ENCODE peak calls at places on chromosome 5, in eight cellular contexts. One of them, this sample, is unnamed.

GRCh38 chr5:61667523-61668229 is 335.6 kb downstream of the ZSWIM6 start:
- DNase-seq in OCI-LY7: no peak
- DNase-seq in NB4: no peak
- DNase-seq in left ventricle myocardium inferior: no peak
- DNase-seq in astrocyte of the spinal cord: no peak
- DNase-seq in heart left ventricle: no peak
- DNase-seq in GM06990: no peak
- DNase-seq in fibroblast of pulmonary artery: peak; percentile 26
- DNase-seq in this sample: no peak

GRCh38 chr5:99445805-99446204 is 517.0 kb upstream of the CHD1 start:
- DNase-seq in OCI-LY7: no peak
- DNase-seq in NB4: no peak
- DNase-seq in left ventricle myocardium inferior: no peak
- DNase-seq in astrocyte of the spinal cord: no peak
- DNase-seq in heart left ventricle: no peak
- DNase-seq in GM06990: no peak
- DNase-seq in fibroblast of pulmonary artery: no peak
- DNase-seq in this sample: no peak

GRCh38 chr5:169728-170094 is 21.6 kb upstream of the LRRC14B start:
- DNase-seq in OCI-LY7: no peak
- DNase-seq in NB4: no peak
- DNase-seq in left ventricle myocardium inferior: no peak
- DNase-seq in astrocyte of the spinal cord: no peak
- DNase-seq in heart left ventricle: no peak
- DNase-seq in GM06990: no peak
- DNase-seq in fibroblast of pulmonary artery: no peak
- DNase-seq in this sample: no peak

GRCh38 chr5:135246923-135247795 is 151.9 kb downstream of the MACROH2A1 start:
- DNase-seq in OCI-LY7: no peak
- DNase-seq in NB4: peak; percentile 85
- DNase-seq in left ventricle myocardium inferior: no peak
- DNase-seq in astrocyte of the spinal cord: peak; percentile 93
- DNase-seq in heart left ventricle: no peak
- DNase-seq in GM06990: no peak
- DNase-seq in fibroblast of pulmonary artery: peak; percentile 89
- DNase-seq in this sample: peak; percentile 95

GRCh38 chr5:98585661-98586310 is 187.7 kb upstream of the RGMB start:
- DNase-seq in OCI-LY7: no peak
- DNase-seq in NB4: no peak
- DNase-seq in left ventricle myocardium inferior: no peak
- DNase-seq in astrocyte of the spinal cord: peak; percentile 30
- DNase-seq in heart left ventricle: no peak
- DNase-seq in GM06990: no peak
- DNase-seq in fibroblast of pulmonary artery: no peak
- DNase-seq in this sample: no peak

GRCh38 chr5:134521831-134522230 is 3.6 kb upstream of the JADE2 start:
- DNase-seq in OCI-LY7: no peak
- DNase-seq in NB4: peak; percentile 81
- DNase-seq in left ventricle myocardium inferior: no peak
- DNase-seq in astrocyte of the spinal cord: no peak
- DNase-seq in heart left ventricle: no peak
- DNase-seq in GM06990: no peak
- DNase-seq in fibroblast of pulmonary artery: no peak
- DNase-seq in this sample: no peak

GRCh38 chr5:127029513-127030258 is 672 bp downstream of the MARCHF3 start:
- DNase-seq in OCI-LY7: peak; percentile 71
- DNase-seq in NB4: peak; percentile 73
- DNase-seq in left ventricle myocardium inferior: peak; percentile 35
- DNase-seq in astrocyte of the spinal cord: peak; percentile 73
- DNase-seq in heart left ventricle: peak; percentile 45
- DNase-seq in GM06990: peak; percentile 66
- DNase-seq in fibroblast of pulmonary artery: peak; percentile 74
- DNase-seq in this sample: peak; percentile 73

GRCh38 chr5:100479079-100479688 is 56.0 kb upstream of the FAM174A start:
- DNase-seq in OCI-LY7: peak; percentile 33
- DNase-seq in NB4: peak; percentile 34
- DNase-seq in left ventricle myocardium inferior: no peak
- DNase-seq in astrocyte of the spinal cord: peak; percentile 13
- DNase-seq in heart left ventricle: no peak
- DNase-seq in GM06990: no peak
- DNase-seq in fibroblast of pulmonary artery: peak; percentile 26
- DNase-seq in this sample: no peak

GRCh38 chr5:150053231-150053626 is 33.1 kb downstream of the CSF1R start:
- DNase-seq in OCI-LY7: no peak
- DNase-seq in NB4: peak; percentile 94
- DNase-seq in left ventricle myocardium inferior: no peak
- DNase-seq in astrocyte of the spinal cord: peak; percentile 78
- DNase-seq in heart left ventricle: no peak
- DNase-seq in GM06990: no peak
- DNase-seq in fibroblast of pulmonary artery: peak; percentile 67
- DNase-seq in this sample: peak; percentile 79

GRCh38 chr5:55003432-55004065 is 18.2 kb upstream of the ESM1 start:
- DNase-seq in OCI-LY7: no peak
- DNase-seq in NB4: no peak
- DNase-seq in left ventricle myocardium inferior: no peak
- DNase-seq in astrocyte of the spinal cord: no peak
- DNase-seq in heart left ventricle: no peak
- DNase-seq in GM06990: no peak
- DNase-seq in fibroblast of pulmonary artery: no peak
- DNase-seq in this sample: no peak

GRCh38 chr5:56735845-56736641 is 79.3 kb upstream of the MAP3K1 start:
- DNase-seq in OCI-LY7: peak; percentile 85
- DNase-seq in NB4: peak; percentile 83
- DNase-seq in left ventricle myocardium inferior: no peak
- DNase-seq in astrocyte of the spinal cord: no peak
- DNase-seq in heart left ventricle: no peak
- DNase-seq in GM06990: peak; percentile 30
- DNase-seq in fibroblast of pulmonary artery: no peak
- DNase-seq in this sample: no peak

GRCh38 chr5:147759441-147759840 is 23.1 kb downstream of the JAKMIP2 start:
- DNase-seq in OCI-LY7: no peak
- DNase-seq in NB4: no peak
- DNase-seq in left ventricle myocardium inferior: no peak
- DNase-seq in astrocyte of the spinal cord: no peak
- DNase-seq in heart left ventricle: no peak
- DNase-seq in GM06990: no peak
- DNase-seq in fibroblast of pulmonary artery: no peak
- DNase-seq in this sample: no peak

GRCh38 chr5:164094321-164094720 is 588.9 kb downstream of the MAT2B start:
- DNase-seq in OCI-LY7: no peak
- DNase-seq in NB4: no peak
- DNase-seq in left ventricle myocardium inferior: no peak
- DNase-seq in astrocyte of the spinal cord: no peak
- DNase-seq in heart left ventricle: no peak
- DNase-seq in GM06990: no peak
- DNase-seq in fibroblast of pulmonary artery: no peak
- DNase-seq in this sample: no peak

GRCh38 chr5:10434392-10434791 is 7.3 kb upstream of the ROPN1L start:
- DNase-seq in OCI-LY7: no peak
- DNase-seq in NB4: no peak
- DNase-seq in left ventricle myocardium inferior: no peak
- DNase-seq in astrocyte of the spinal cord: no peak
- DNase-seq in heart left ventricle: no peak
- DNase-seq in GM06990: no peak
- DNase-seq in fibroblast of pulmonary artery: no peak
- DNase-seq in this sample: no peak

GRCh38 chr5:38534122-38534408 is 22.4 kb downstream of the LIFR start:
- DNase-seq in OCI-LY7: no peak
- DNase-seq in NB4: no peak
- DNase-seq in left ventricle myocardium inferior: no peak
- DNase-seq in astrocyte of the spinal cord: no peak
- DNase-seq in heart left ventricle: no peak
- DNase-seq in GM06990: no peak
- DNase-seq in fibroblast of pulmonary artery: no peak
- DNase-seq in this sample: no peak

GRCh38 chr5:11760940-11761603 is 143.2 kb downstream of the CTNND2 start:
- DNase-seq in OCI-LY7: no peak
- DNase-seq in NB4: no peak
- DNase-seq in left ventricle myocardium inferior: no peak
- DNase-seq in astrocyte of the spinal cord: no peak
- DNase-seq in heart left ventricle: no peak
- DNase-seq in GM06990: no peak
- DNase-seq in fibroblast of pulmonary artery: no peak
- DNase-seq in this sample: no peak

GRCh38 chr5:128673970-128674369 is 135.9 kb upstream of the FBN2 start:
- DNase-seq in OCI-LY7: no peak
- DNase-seq in NB4: no peak
- DNase-seq in left ventricle myocardium inferior: no peak
- DNase-seq in astrocyte of the spinal cord: no peak
- DNase-seq in heart left ventricle: no peak
- DNase-seq in GM06990: no peak
- DNase-seq in fibroblast of pulmonary artery: no peak
- DNase-seq in this sample: no peak

GRCh38 chr5:1430121-1430795 is 15.0 kb downstream of the SLC6A3 start:
- DNase-seq in OCI-LY7: no peak
- DNase-seq in NB4: no peak
- DNase-seq in left ventricle myocardium inferior: no peak
- DNase-seq in astrocyte of the spinal cord: no peak
- DNase-seq in heart left ventricle: no peak
- DNase-seq in GM06990: no peak
- DNase-seq in fibroblast of pulmonary artery: no peak
- DNase-seq in this sample: no peak

GRCh38 chr5:154461531-154461930 is 15.7 kb downstream of the SAP30L start:
- DNase-seq in OCI-LY7: no peak
- DNase-seq in NB4: peak; percentile 36
- DNase-seq in left ventricle myocardium inferior: no peak
- DNase-seq in astrocyte of the spinal cord: no peak
- DNase-seq in heart left ventricle: no peak
- DNase-seq in GM06990: no peak
- DNase-seq in fibroblast of pulmonary artery: peak; percentile 49
- DNase-seq in this sample: no peak
- TF ChIP-seq CTCF in OCI-LY7: no peak
- TF ChIP-seq CTCF in NB4: no peak
- TF ChIP-seq CTCF in left ventricle myocardium inferior: peak; percentile 30
- TF ChIP-seq CTCF in astrocyte of the spinal cord: peak; percentile 48
- TF ChIP-seq CTCF in heart left ventricle: no peak
- TF ChIP-seq CTCF in GM06990: no peak
- TF ChIP-seq CTCF in fibroblast of pulmonary artery: peak; percentile 31
- TF ChIP-seq CTCF in this sample: peak; percentile 61

GRCh38 chr5:79846198-79846521 is 144.9 kb downstream of the MTX3 start:
- DNase-seq in OCI-LY7: no peak
- DNase-seq in NB4: no peak
- DNase-seq in left ventricle myocardium inferior: no peak
- DNase-seq in astrocyte of the spinal cord: no peak
- DNase-seq in heart left ventricle: no peak
- DNase-seq in GM06990: no peak
- DNase-seq in fibroblast of pulmonary artery: no peak
- DNase-seq in this sample: no peak

GRCh38 chr5:79849486-79850315 is 141.4 kb downstream of the MTX3 start:
- DNase-seq in OCI-LY7: no peak
- DNase-seq in NB4: no peak
- DNase-seq in left ventricle myocardium inferior: no peak
- DNase-seq in astrocyte of the spinal cord: no peak
- DNase-seq in heart left ventricle: no peak
- DNase-seq in GM06990: no peak
- DNase-seq in fibroblast of pulmonary artery: no peak
- DNase-seq in this sample: no peak

GRCh38 chr5:79849061-79849460 is 142.0 kb downstream of the MTX3 start:
- DNase-seq in OCI-LY7: no peak
- DNase-seq in NB4: no peak
- DNase-seq in left ventricle myocardium inferior: no peak
- DNase-seq in astrocyte of the spinal cord: no peak
- DNase-seq in heart left ventricle: no peak
- DNase-seq in GM06990: no peak
- DNase-seq in fibroblast of pulmonary artery: no peak
- DNase-seq in this sample: no peak

GRCh38 chr5:79845448-79846197 is 145.4 kb downstream of the MTX3 start:
- DNase-seq in OCI-LY7: no peak
- DNase-seq in NB4: no peak
- DNase-seq in left ventricle myocardium inferior: no peak
- DNase-seq in astrocyte of the spinal cord: peak; percentile 59
- DNase-seq in heart left ventricle: peak; percentile 42
- DNase-seq in GM06990: no peak
- DNase-seq in fibroblast of pulmonary artery: peak; percentile 47
- DNase-seq in this sample: peak; percentile 76

GRCh38 chr5:79847561-79847960 is 143.5 kb downstream of the MTX3 start:
- DNase-seq in OCI-LY7: no peak
- DNase-seq in NB4: no peak
- DNase-seq in left ventricle myocardium inferior: no peak
- DNase-seq in astrocyte of the spinal cord: no peak
- DNase-seq in heart left ventricle: no peak
- DNase-seq in GM06990: no peak
- DNase-seq in fibroblast of pulmonary artery: no peak
- DNase-seq in this sample: no peak
- TF ChIP-seq CTCF in OCI-LY7: no peak
- TF ChIP-seq CTCF in NB4: no peak
- TF ChIP-seq CTCF in left ventricle myocardium inferior: no peak
- TF ChIP-seq CTCF in astrocyte of the spinal cord: no peak
- TF ChIP-seq CTCF in heart left ventricle: no peak
- TF ChIP-seq CTCF in GM06990: no peak
- TF ChIP-seq CTCF in fibroblast of pulmonary artery: no peak
- TF ChIP-seq CTCF in this sample: no peak

GRCh38 chr5:90792725-90793124 is 234.1 kb downstream of the ADGRV1 start:
- DNase-seq in OCI-LY7: no peak
- DNase-seq in NB4: no peak
- DNase-seq in left ventricle myocardium inferior: no peak
- DNase-seq in astrocyte of the spinal cord: no peak
- DNase-seq in heart left ventricle: no peak
- DNase-seq in GM06990: no peak
- DNase-seq in fibroblast of pulmonary artery: peak; percentile 44
- DNase-seq in this sample: no peak

GRCh38 chr5:90793183-90793582 is 234.6 kb downstream of the ADGRV1 start:
- DNase-seq in OCI-LY7: no peak
- DNase-seq in NB4: no peak
- DNase-seq in left ventricle myocardium inferior: no peak
- DNase-seq in astrocyte of the spinal cord: no peak
- DNase-seq in heart left ventricle: no peak
- DNase-seq in GM06990: no peak
- DNase-seq in fibroblast of pulmonary artery: no peak
- DNase-seq in this sample: no peak
- TF ChIP-seq CTCF in OCI-LY7: peak; percentile 60
- TF ChIP-seq CTCF in NB4: peak; percentile 2
- TF ChIP-seq CTCF in left ventricle myocardium inferior: no peak
- TF ChIP-seq CTCF in astrocyte of the spinal cord: peak; percentile 37
- TF ChIP-seq CTCF in heart left ventricle: no peak
- TF ChIP-seq CTCF in GM06990: no peak
- TF ChIP-seq CTCF in fibroblast of pulmonary artery: peak; percentile 26
- TF ChIP-seq CTCF in this sample: peak; percentile 43

GRCh38 chr5:116569999-116570398 is 4.6 kb downstream of the SEMA6A start:
- DNase-seq in OCI-LY7: no peak
- DNase-seq in NB4: peak; percentile 74
- DNase-seq in left ventricle myocardium inferior: no peak
- DNase-seq in astrocyte of the spinal cord: no peak
- DNase-seq in heart left ventricle: no peak
- DNase-seq in GM06990: no peak
- DNase-seq in fibroblast of pulmonary artery: no peak
- DNase-seq in this sample: no peak

GRCh38 chr5:116572375-116573278 is 2.0 kb downstream of the SEMA6A start:
- DNase-seq in OCI-LY7: no peak
- DNase-seq in NB4: no peak
- DNase-seq in left ventricle myocardium inferior: peak; percentile 39
- DNase-seq in astrocyte of the spinal cord: peak; percentile 17
- DNase-seq in heart left ventricle: peak; percentile 58
- DNase-seq in GM06990: peak; percentile 17
- DNase-seq in fibroblast of pulmonary artery: peak; percentile 16
- DNase-seq in this sample: no peak

GRCh38 chr5:116573617-116574431 is 799 bp downstream of the SEMA6A start:
- DNase-seq in OCI-LY7: no peak
- DNase-seq in NB4: no peak
- DNase-seq in left ventricle myocardium inferior: peak; percentile 22
- DNase-seq in astrocyte of the spinal cord: peak; percentile 35
- DNase-seq in heart left ventricle: no peak
- DNase-seq in GM06990: peak; percentile 37
- DNase-seq in fibroblast of pulmonary artery: peak; percentile 22
- DNase-seq in this sample: no peak

GRCh38 chr5:116573279-116573616 is 1.4 kb downstream of the SEMA6A start:
- DNase-seq in OCI-LY7: no peak
- DNase-seq in NB4: no peak
- DNase-seq in left ventricle myocardium inferior: peak; percentile 22
- DNase-seq in astrocyte of the spinal cord: no peak
- DNase-seq in heart left ventricle: peak; percentile 29
- DNase-seq in GM06990: peak; percentile 29
- DNase-seq in fibroblast of pulmonary artery: peak; percentile 9
- DNase-seq in this sample: no peak

GRCh38 chr5:116571568-116572321 is 2.9 kb downstream of the SEMA6A start:
- DNase-seq in OCI-LY7: no peak
- DNase-seq in NB4: no peak
- DNase-seq in left ventricle myocardium inferior: no peak
- DNase-seq in astrocyte of the spinal cord: peak; percentile 7
- DNase-seq in heart left ventricle: no peak
- DNase-seq in GM06990: no peak
- DNase-seq in fibroblast of pulmonary artery: no peak
- DNase-seq in this sample: no peak
- TF ChIP-seq CTCF in OCI-LY7: no peak
- TF ChIP-seq CTCF in NB4: no peak
- TF ChIP-seq CTCF in left ventricle myocardium inferior: no peak
- TF ChIP-seq CTCF in astrocyte of the spinal cord: no peak
- TF ChIP-seq CTCF in heart left ventricle: no peak
- TF ChIP-seq CTCF in GM06990: no peak
- TF ChIP-seq CTCF in fibroblast of pulmonary artery: no peak
- TF ChIP-seq CTCF in this sample: no peak